ENCODE peak calls at places on chromosome 5, in eight cellular contexts. D is sciatic nerve; I is dorsolateral prefrontal cortex; U is neuronal stem cell; O is COR-L47; W is HCT116; B is effector CD4-positive, alpha-beta T cell; T is nucleus accumbens. G is an unnamed sample.

GRCh38 chr5:123754903-123755302 is 242.9 kb downstream of the CSNK1G3 start:
- DNase-seq in U (no peak), I (no peak), D (no peak), O (no peak), W (no peak), T (no peak), B (no peak), G (no peak)

GRCh38 chr5:54315736-54316135 is 5.4 kb upstream of the ARL15 start:
- DNase-seq in T (no peak), D (no peak), O (no peak), U (no peak), W (no peak), I (no peak), B (no peak), G (no peak)

GRCh38 chr5:135973323-135974018 is 18.7 kb upstream of the LECT2 start:
- DNase-seq in W (no peak), O (no peak), U (no peak), T (no peak), D (no peak), B (no peak), I (no peak), G (no peak)

GRCh38 chr5:142717582-142718215 is 31.8 kb upstream of the FGF1 start:
- DNase-seq in W (no peak), B (no peak), U (no peak), D (no peak), O (peak; percentile 14), I (no peak), T (no peak), G (no peak)

GRCh38 chr5:160419458-160420330 is 813 bp upstream of the SLU7 start:
- DNase-seq in D (no peak), U (no peak), B (peak; percentile 15), I (no peak), O (no peak), T (no peak), W (no peak), G (no peak)

GRCh38 chr5:65823820-65824445 is 101.9 kb downstream of the NLN start:
- DNase-seq in I (no peak), D (no peak), T (no peak), W (no peak), U (no peak), O (no peak), B (no peak), G (no peak)

GRCh38 chr5:74575741-74576538 is 64.6 kb downstream of the ENC1 start:
- DNase-seq in O (no peak), B (no peak), D (no peak), U (no peak), T (no peak), W (no peak), I (no peak), G (peak; percentile 34)

GRCh38 chr5:127863161-127863560 is 160.0 kb downstream of the CCDC192 start:
- DNase-seq in O (no peak), U (no peak), W (no peak), B (no peak), I (no peak), D (no peak), T (no peak), G (no peak)

GRCh38 chr5:38780950-38781349 is 64.9 kb upstream of the OSMR start:
- DNase-seq in O (no peak), U (no peak), B (no peak), T (no peak), W (no peak), I (peak; percentile 53), D (peak; percentile 82), G (no peak)

GRCh38 chr5:151037561-151038291 is 17.3 kb downstream of the GPX3 start:
- DNase-seq in B (no peak), O (no peak), W (no peak), U (no peak), I (no peak), D (no peak), T (no peak), G (no peak)

GRCh38 chr5:55276771-55277170 is 30.7 kb downstream of the DHX29 start:
- DNase-seq in O (no peak), W (no peak), D (no peak), U (no peak), B (no peak), I (no peak), T (no peak), G (no peak)

GRCh38 chr5:66415208-66415607 is 181.0 kb upstream of the MAST4 start:
- DNase-seq in B (no peak), T (no peak), U (no peak), I (no peak), W (no peak), O (no peak), D (no peak), G (no peak)

GRCh38 chr5:44835693-44836092 is 26.9 kb downstream of the MRPS30 start:
- DNase-seq in T (no peak), I (no peak), O (no peak), D (no peak), W (no peak), U (no peak), B (no peak), G (no peak)

GRCh38 chr5:157890825-157891587 is 32.1 kb upstream of the CLINT1 start:
- DNase-seq in B (no peak), O (no peak), D (no peak), T (no peak), W (no peak), I (no peak), U (no peak), G (no peak)

GRCh38 chr5:148853868-148854267 is 27.5 kb downstream of the ADRB2 start:
- DNase-seq in I (no peak), D (no peak), U (no peak), T (no peak), O (no peak), W (no peak), B (no peak), G (no peak)

GRCh38 chr5:163807781-163808180 is 302.4 kb downstream of the MAT2B start:
- DNase-seq in B (no peak), W (no peak), D (no peak), T (no peak), U (no peak), O (no peak), I (no peak), G (no peak)

GRCh38 chr5:168696611-168697010 is 117.4 kb upstream of the PANK3 start:
- DNase-seq in B (no peak), T (no peak), D (no peak), U (no peak), I (no peak), O (no peak), W (no peak), G (no peak)

GRCh38 chr5:135214897-135215616 is 181.0 kb upstream of the PITX1 start:
- DNase-seq in B (no peak), T (no peak), D (no peak), O (no peak), I (no peak), U (no peak), W (no peak), G (no peak)

GRCh38 chr5:65100846-65101678 is 332.3 kb downstream of the CWC27 start:
- DNase-seq in O (peak; percentile 79), B (no peak), W (peak; percentile 22), U (peak; percentile 31), T (no peak), I (peak; percentile 6), D (peak; percentile 82), G (peak; percentile 9)

GRCh38 chr5:81425569-81425968 is 31.6 kb upstream of the ACOT12 start:
- DNase-seq in T (no peak), I (no peak), B (no peak), U (peak; percentile 31), W (peak; percentile 28), O (peak; percentile 35), D (no peak), G (peak; percentile 41)

GRCh38 chr5:78717674-78718073 is 69.1 kb upstream of the LHFPL2 start:
- DNase-seq in T (no peak), U (no peak), W (no peak), I (no peak), B (no peak), D (no peak), O (no peak), G (no peak)

GRCh38 chr5:67066815-67067214 is 129.8 kb downstream of the CD180 start:
- DNase-seq in W (no peak), O (no peak), T (no peak), D (no peak), I (no peak), U (no peak), B (no peak), G (no peak)

GRCh38 chr5:50439221-50439620 is 1.9 kb downstream of the EMB start:
- DNase-seq in O (no peak), D (no peak), W (no peak), B (no peak), T (no peak), I (no peak), U (no peak), G (no peak)

GRCh38 chr5:53970510-53970909 is 339.9 kb downstream of the ARL15 start:
- DNase-seq in I (no peak), T (no peak), D (no peak), B (no peak), O (no peak), U (no peak), W (no peak), G (no peak)

GRCh38 chr5:66967826-66968262 is 228.8 kb downstream of the CD180 start:
- DNase-seq in T (no peak), O (no peak), D (no peak), B (no peak), U (no peak), W (no peak), I (no peak), G (no peak)

GRCh38 chr5:112479418-112479817 is 60.3 kb upstream of the EPB41L4A start:
- DNase-seq in D (no peak), W (no peak), T (no peak), U (no peak), B (no peak), O (no peak), I (no peak), G (no peak)

GRCh38 chr5:138748630-138749081 is 4.6 kb upstream of the CTNNA1 start:
- DNase-seq in W (no peak), D (no peak), T (no peak), O (no peak), U (no peak), B (no peak), I (no peak), G (no peak)

GRCh38 chr5:128905225-128906110 is 59.8 kb upstream of the SLC27A6 start:
- DNase-seq in B (peak; percentile 15), D (no peak), W (peak; percentile 61), O (peak; percentile 29), T (no peak), U (peak; percentile 47), I (no peak), G (peak; percentile 17)

GRCh38 chr5:81750308-81751008 is 439 bp downstream of the SSBP2 start:
- DNase-seq in B (no peak), T (no peak), W (no peak), I (no peak), O (peak; percentile 45), D (no peak), U (no peak), G (peak; percentile 34)

GRCh38 chr5:169384661-169385060 is 83.7 kb upstream of the SLIT3 start:
- DNase-seq in B (no peak), W (no peak), O (no peak), D (no peak), T (no peak), I (no peak), U (no peak), G (no peak)